ENCODE peak calls at places on chromosomes 3 and 15, in five cellular contexts. One of them, this sample, is unnamed. For H3K9me3, the result is how much of the 10 kb centered on the place peaks cover.

GRCh38 chr3:98326494-98326893 is 27.2 kb upstream of the OR5K4 start:
- DNase-seq in hepatocyte: no peak
- DNase-seq in H9: no peak
- DNase-seq in mammary epithelial cell: no peak
- DNase-seq in IMR-90: no peak
- DNase-seq in this sample: no peak

GRCh38 chr15:38688761-38689160 is 124.1 kb upstream of the RASGRP1 start:
- DNase-seq in hepatocyte: no peak
- DNase-seq in IMR-90: no peak
- DNase-seq in H9: no peak
- DNase-seq in mammary epithelial cell: peak
- DNase-seq in this sample: no peak

GRCh38 chr3:30124435-30125390 is 481.7 kb upstream of the TGFBR2 start:
- DNase-seq in IMR-90: peak
- DNase-seq in mammary epithelial cell: peak
- DNase-seq in H9: no peak
- DNase-seq in hepatocyte: peak
- DNase-seq in this sample: peak

GRCh38 chr3:105842449-105842848 is 26.4 kb downstream of the CBLB start:
- DNase-seq in IMR-90: no peak
- DNase-seq in mammary epithelial cell: no peak
- DNase-seq in hepatocyte: no peak
- DNase-seq in H9: no peak
- DNase-seq in this sample: no peak

GRCh38 chr3:184523825-184524615 is 37.6 kb upstream of the EPHB3 start:
- DNase-seq in H9: peak
- DNase-seq in IMR-90: peak
- DNase-seq in hepatocyte: peak
- DNase-seq in mammary epithelial cell: peak
- DNase-seq in this sample: peak

GRCh38 chr3:143139786-143140185 is 20.2 kb downstream of the CHST2 start:
- DNase-seq in hepatocyte: no peak
- DNase-seq in IMR-90: peak
- DNase-seq in H9: no peak
- DNase-seq in mammary epithelial cell: no peak
- DNase-seq in this sample: peak

GRCh38 chr3:158458464-158458863 is 112.5 kb upstream of the MLF1 start:
- DNase-seq in mammary epithelial cell: peak
- DNase-seq in H9: no peak
- DNase-seq in IMR-90: no peak
- DNase-seq in hepatocyte: no peak
- DNase-seq in this sample: no peak

GRCh38 chr3:120526011-120526870 is 69.9 kb upstream of the NDUFB4 start:
- DNase-seq in IMR-90: no peak
- DNase-seq in hepatocyte: no peak
- DNase-seq in H9: no peak
- DNase-seq in mammary epithelial cell: no peak
- DNase-seq in this sample: no peak

GRCh38 chr3:64501298-64501906 is 186.4 kb downstream of the ADAMTS9 start:
- DNase-seq in hepatocyte: peak
- DNase-seq in IMR-90: peak
- DNase-seq in mammary epithelial cell: no peak
- DNase-seq in H9: no peak
- DNase-seq in this sample: peak

GRCh38 chr15:67433495-67434099 is 87.3 kb upstream of the C15orf61 start:
- DNase-seq in H9: peak
- DNase-seq in hepatocyte: peak
- DNase-seq in IMR-90: peak
- DNase-seq in mammary epithelial cell: peak
- DNase-seq in this sample: peak

GRCh38 chr3:76552653-76553052 is 487.2 kb upstream of the ROBO2 start:
- DNase-seq in IMR-90: peak
- DNase-seq in H9: no peak
- DNase-seq in hepatocyte: no peak
- DNase-seq in mammary epithelial cell: no peak
- DNase-seq in this sample: peak

GRCh38 chr3:76550522-76551201 is 489.2 kb upstream of the ROBO2 start:
- DNase-seq in hepatocyte: no peak
- DNase-seq in IMR-90: no peak
- DNase-seq in H9: no peak
- DNase-seq in mammary epithelial cell: no peak
- DNase-seq in this sample: no peak

GRCh38 chr3:76551739-76552138 is 488.2 kb upstream of the ROBO2 start:
- DNase-seq in hepatocyte: no peak
- DNase-seq in mammary epithelial cell: no peak
- DNase-seq in IMR-90: no peak
- DNase-seq in H9: no peak
- DNase-seq in this sample: no peak

DNA sequence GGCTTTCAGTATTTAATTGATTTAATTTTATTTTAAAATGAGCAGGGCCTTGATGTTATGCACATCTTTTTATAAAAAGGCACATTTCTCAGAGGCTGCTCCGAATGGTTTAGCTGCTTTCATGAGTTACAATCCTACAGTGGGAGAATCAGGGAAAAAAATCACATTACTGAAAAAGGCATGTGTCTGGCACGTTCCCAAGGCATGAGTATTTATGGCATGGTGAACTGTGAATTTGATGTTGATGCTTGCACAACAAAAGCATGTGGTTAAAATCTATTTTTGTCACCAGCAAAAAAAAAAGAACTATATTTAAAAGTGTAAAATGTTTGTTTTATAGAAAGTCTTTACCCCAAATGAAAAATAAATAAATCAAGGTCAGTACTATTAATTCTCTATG is 485.2 kb upstream of the ROBO2 start:
- DNase-seq in mammary epithelial cell: no peak
- DNase-seq in IMR-90: peak
- DNase-seq in hepatocyte: no peak
- DNase-seq in H9: no peak
- DNase-seq in this sample: peak
- H3K9me3 ChIP-seq in mammary epithelial cell: under half
- H3K9me3 ChIP-seq in IMR-90: under half
- H3K9me3 ChIP-seq in hepatocyte: under half
- H3K9me3 ChIP-seq in H9: under half
- H3K9me3 ChIP-seq in this sample: under half

DNA sequence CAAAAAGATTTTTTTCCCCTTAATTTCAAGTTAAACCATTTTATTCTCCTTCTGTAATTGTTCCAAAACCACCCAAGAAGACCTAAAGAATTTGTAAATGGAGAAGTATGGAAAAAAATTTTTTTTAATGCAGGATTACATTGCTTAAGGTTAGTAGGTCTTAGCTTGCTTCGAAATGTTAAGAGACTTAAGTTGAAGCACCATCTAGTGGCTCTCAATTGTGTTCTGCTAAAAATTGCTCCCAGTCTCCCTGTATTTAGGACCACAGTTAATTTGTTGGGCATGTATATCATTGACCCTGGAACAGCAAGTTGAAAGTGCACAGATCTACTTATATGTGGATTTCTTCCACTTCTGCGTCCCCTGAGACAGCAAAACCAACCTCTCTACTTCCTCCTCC is 32.4 kb downstream of the CD200R1L start:
- DNase-seq in H9: no peak
- DNase-seq in mammary epithelial cell: peak
- DNase-seq in hepatocyte: peak
- DNase-seq in IMR-90: peak
- DNase-seq in this sample: peak
- H3K4me2 ChIP-seq in H9: no peak
- H3K4me2 ChIP-seq in mammary epithelial cell: no peak
- H3K4me2 ChIP-seq in hepatocyte: no peak
- H3K4me2 ChIP-seq in IMR-90: no peak
- H3K4me2 ChIP-seq in this sample: no peak

GRCh38 chr15:25054943-25055342 is 100.2 kb downstream of the SNRPN start:
- DNase-seq in hepatocyte: no peak
- DNase-seq in mammary epithelial cell: no peak
- DNase-seq in IMR-90: no peak
- DNase-seq in H9: peak
- DNase-seq in this sample: no peak
- H3K9me3 ChIP-seq in hepatocyte: half or more
- H3K9me3 ChIP-seq in mammary epithelial cell: half or more
- H3K9me3 ChIP-seq in IMR-90: half or more
- H3K9me3 ChIP-seq in H9: half or more
- H3K9me3 ChIP-seq in this sample: under half

DNA sequence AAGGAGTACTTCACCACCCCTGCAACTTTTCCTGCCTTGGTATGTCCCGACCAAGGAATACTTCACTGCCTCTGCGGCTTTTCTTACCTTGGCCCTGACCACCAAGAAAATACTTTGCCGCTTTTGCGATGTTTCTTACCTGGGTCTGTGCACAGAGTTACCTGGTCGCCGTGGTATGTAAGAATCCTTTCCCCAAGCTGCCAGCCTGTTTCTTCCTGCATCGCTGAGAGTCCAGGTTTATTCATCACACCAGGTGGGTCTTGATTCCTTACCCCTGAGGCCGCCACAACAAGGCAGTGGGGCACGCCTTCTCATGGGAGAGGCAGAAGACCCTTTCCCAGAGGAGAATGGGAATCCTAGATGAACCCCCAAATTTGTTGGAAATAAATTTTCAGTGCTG is 511.3 kb downstream of the EDEM1 start:
- DNase-seq in hepatocyte: no peak
- DNase-seq in IMR-90: no peak
- DNase-seq in H9: no peak
- DNase-seq in mammary epithelial cell: no peak
- DNase-seq in this sample: no peak
- H3K4me2 ChIP-seq in hepatocyte: no peak
- H3K4me2 ChIP-seq in IMR-90: no peak
- H3K4me2 ChIP-seq in H9: no peak
- H3K4me2 ChIP-seq in mammary epithelial cell: no peak
- H3K4me2 ChIP-seq in this sample: no peak

DNA sequence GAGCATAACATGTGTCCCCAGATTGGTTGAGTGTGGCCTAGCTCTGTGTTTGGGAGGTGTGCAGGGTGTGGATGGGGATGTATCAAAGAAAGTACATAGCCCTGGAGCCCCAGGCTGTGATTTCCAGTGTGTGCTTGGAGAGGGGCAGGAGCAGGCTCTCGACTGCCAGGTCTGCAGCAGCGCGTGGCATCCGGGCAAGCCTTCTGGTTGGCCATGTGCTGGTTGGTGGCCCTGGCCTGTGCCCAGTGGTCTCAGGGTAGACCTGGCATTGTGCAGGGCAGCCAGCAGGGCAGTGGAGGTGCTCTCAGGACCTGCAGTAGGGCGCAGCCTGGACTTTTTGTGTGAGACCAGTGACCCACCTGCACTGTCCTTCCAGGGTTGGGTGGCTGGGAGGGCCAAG is 231.5 kb downstream of the UBE3A start:
- DNase-seq in hepatocyte: no peak
- DNase-seq in H9: no peak
- DNase-seq in mammary epithelial cell: no peak
- DNase-seq in IMR-90: no peak
- DNase-seq in this sample: no peak
- H3K9me3 ChIP-seq in hepatocyte: under half
- H3K9me3 ChIP-seq in H9: half or more
- H3K9me3 ChIP-seq in mammary epithelial cell: half or more
- H3K9me3 ChIP-seq in IMR-90: half or more
- H3K9me3 ChIP-seq in this sample: under half

DNA sequence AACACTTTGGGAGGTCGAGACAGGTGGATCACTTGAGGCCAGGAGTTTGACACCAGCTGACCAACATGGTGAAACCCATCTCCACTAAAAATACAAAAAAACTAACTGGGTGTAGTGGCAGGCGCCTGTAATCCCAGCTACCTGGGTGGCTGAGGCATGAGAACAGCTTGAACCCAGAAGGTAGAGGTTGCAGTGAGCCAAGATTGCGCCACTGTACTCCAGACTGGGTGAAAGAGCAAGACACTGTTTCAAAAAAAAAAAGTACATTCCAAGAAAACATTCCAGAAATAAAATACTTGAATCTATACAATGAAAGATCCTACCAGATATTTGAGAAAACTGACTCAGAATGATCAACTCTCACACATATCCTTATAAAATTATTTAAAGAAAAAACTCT is 30.4 kb downstream of the TFDP2 start:
- DNase-seq in hepatocyte: no peak
- DNase-seq in H9: no peak
- DNase-seq in IMR-90: no peak
- DNase-seq in mammary epithelial cell: no peak
- DNase-seq in this sample: peak
- H3K4me2 ChIP-seq in hepatocyte: no peak
- H3K4me2 ChIP-seq in H9: no peak
- H3K4me2 ChIP-seq in IMR-90: no peak
- H3K4me2 ChIP-seq in mammary epithelial cell: no peak
- H3K4me2 ChIP-seq in this sample: no peak

GRCh38 chr15:21267231-21267630 is 173.1 kb downstream of the POTEB3 start:
- DNase-seq in H9: no peak
- DNase-seq in IMR-90: no peak
- DNase-seq in mammary epithelial cell: no peak
- DNase-seq in hepatocyte: no peak
- DNase-seq in this sample: no peak

GRCh38 chr15:21260966-21261395 is 179.3 kb downstream of the POTEB3 start:
- DNase-seq in H9: no peak
- DNase-seq in hepatocyte: peak
- DNase-seq in mammary epithelial cell: no peak
- DNase-seq in IMR-90: no peak
- DNase-seq in this sample: no peak

GRCh38 chr15:21261965-21262850 is 178.1 kb downstream of the POTEB3 start:
- DNase-seq in IMR-90: no peak
- DNase-seq in hepatocyte: peak
- DNase-seq in mammary epithelial cell: peak
- DNase-seq in H9: no peak
- DNase-seq in this sample: no peak

GRCh38 chr15:21261396-21261964 is 178.8 kb downstream of the POTEB3 start:
- DNase-seq in mammary epithelial cell: peak
- DNase-seq in IMR-90: no peak
- DNase-seq in H9: no peak
- DNase-seq in hepatocyte: peak
- DNase-seq in this sample: no peak

DNA sequence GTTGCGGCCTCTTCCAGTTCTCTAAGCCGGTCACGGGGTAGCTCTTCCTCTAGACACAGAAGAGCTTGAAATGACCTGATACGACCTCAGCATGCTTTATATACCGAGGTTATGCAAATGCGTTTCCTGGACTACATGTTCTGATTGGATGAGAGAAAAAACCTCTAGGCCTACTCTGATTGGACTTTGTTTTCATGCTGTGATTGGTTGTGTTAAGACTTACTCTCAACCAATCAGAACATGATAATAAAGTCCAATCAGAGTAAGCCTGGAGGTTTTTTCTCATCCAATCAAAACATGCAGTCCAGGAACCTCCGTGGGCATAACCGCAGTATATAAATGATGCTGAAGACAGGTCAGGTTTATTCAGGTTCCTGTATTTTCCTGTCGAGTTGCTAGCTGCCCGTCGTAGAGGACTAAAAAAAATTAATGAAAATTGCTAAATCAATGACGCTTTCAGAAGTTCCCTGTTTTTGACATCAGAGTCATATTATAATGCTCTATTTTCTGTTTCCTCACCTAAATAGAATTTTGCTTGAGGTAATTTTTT is 177.4 kb downstream of the POTEB3 start:
- DNase-seq in IMR-90: no peak
- DNase-seq in H9: no peak
- DNase-seq in hepatocyte: peak
- DNase-seq in mammary epithelial cell: peak
- DNase-seq in this sample: no peak
- H3K9me3 ChIP-seq in IMR-90: under half
- H3K9me3 ChIP-seq in H9: half or more
- H3K9me3 ChIP-seq in hepatocyte: under half
- H3K9me3 ChIP-seq in mammary epithelial cell: under half
- H3K9me3 ChIP-seq in this sample: under half

GRCh38 chr3:188003188-188004171 is 150.5 kb upstream of the LPP start:
- DNase-seq in mammary epithelial cell: peak
- DNase-seq in H9: no peak
- DNase-seq in IMR-90: no peak
- DNase-seq in hepatocyte: peak
- DNase-seq in this sample: no peak
- H3K4me2 ChIP-seq in mammary epithelial cell: no peak
- H3K4me2 ChIP-seq in H9: no peak
- H3K4me2 ChIP-seq in IMR-90: no peak
- H3K4me2 ChIP-seq in hepatocyte: peak
- H3K4me2 ChIP-seq in this sample: no peak

This sample was measured in fibroblast of lung.